ENCODE peak calls at places on chromosome 16, in nine cellular contexts. Q, V, N, H, T, C, Y, Z and X are unnamed samples.
A peak's percentile ranks its signal among the peaks of the same experiment; 100 is the strongest.

GRCh38 chr16:5046914-5047313 is 13.2 kb upstream of the NAGPA start:
- DNase-seq in Q (no peak), V (no peak), N (no peak), H (no peak), T (no peak), C (no peak), Y (no peak), Z (no peak), X (no peak)

GRCh38 chr16:1102921-1103648 is 7.0 kb upstream of the C1QTNF8 start:
- DNase-seq in Q (peak; percentile 60), V (no peak), N (no peak), H (peak; percentile 72), T (peak; percentile 73), C (peak; percentile 54), Y (no peak), Z (peak; percentile 84), X (peak; percentile 91)

GRCh38 chr16:72673118-72673517 is 374.8 kb downstream of the ZFHX3 start:
- DNase-seq in Q (no peak), V (no peak), N (no peak), H (no peak), T (no peak), C (no peak), Y (no peak), Z (no peak), X (no peak)

GRCh38 chr16:9047689-9048301 is 43.6 kb upstream of the HAPSTR1 start:
- DNase-seq in Q (peak; percentile 85), V (peak; percentile 29), N (no peak), H (peak; percentile 92), T (peak; percentile 83), C (peak; percentile 74), Y (peak; percentile 54), Z (peak; percentile 84), X (no peak)

GRCh38 chr16:53090591-53091507 is 36.1 kb downstream of the CHD9 start:
- DNase-seq in Q (peak; percentile 93), V (peak; percentile 52), N (no peak), H (peak; percentile 45), T (peak; percentile 61), C (peak; percentile 80), Y (peak; percentile 92), Z (no peak), X (no peak)

GRCh38 chr16:674968-675883 is at the start of gene RHBDL1:
- DNase-seq in Q (no peak), V (no peak), N (no peak), H (no peak), T (peak; percentile 59), C (peak; percentile 35), Y (no peak), Z (peak; percentile 51), X (peak; percentile 52)

GRCh38 chr16:69131167-69131748 is 1.1 kb downstream of the CHTF8 start:
- DNase-seq in Q (no peak), V (no peak), N (no peak), H (peak; percentile 43), T (no peak), C (peak; percentile 46), Y (no peak), Z (no peak), X (peak; percentile 41)

GRCh38 chr16:88435437-88436355 is 17.4 kb upstream of the ZFPM1 start:
- DNase-seq in Q (no peak), V (no peak), N (no peak), H (no peak), T (no peak), C (no peak), Y (no peak), Z (no peak), X (no peak)

GRCh38 chr16:57807968-57808528 is 5.8 kb upstream of the KIFC3 start:
- DNase-seq in Q (peak; percentile 82), V (no peak), N (no peak), H (peak; percentile 94), T (peak; percentile 94), C (peak; percentile 63), Y (peak; percentile 64), Z (peak; percentile 85), X (peak; percentile 76)

GRCh38 chr16:28937222-28937876 is 5.6 kb downstream of the CD19 start:
- DNase-seq in Q (no peak), V (no peak), N (no peak), H (no peak), T (no peak), C (no peak), Y (no peak), Z (no peak), X (no peak)
- TF ChIP-seq CTCF in Q (no peak), V (no peak), N (no peak), H (no peak), T (no peak), C (no peak), Y (no peak), Z (no peak), X (no peak)

GRCh38 chr16:2468142-2468724 is 2.9 kb upstream of the NTN3 start:
- DNase-seq in Q (no peak), V (no peak), N (no peak), H (peak; percentile 81), T (peak; percentile 40), C (peak; percentile 57), Y (no peak), Z (peak; percentile 43), X (peak; percentile 55)

GRCh38 chr16:2467301-2468141 is 3.6 kb upstream of the NTN3 start:
- DNase-seq in Q (peak; percentile 80), V (no peak), N (no peak), H (peak; percentile 82), T (peak; percentile 81), C (peak; percentile 63), Y (peak; percentile 66), Z (peak; percentile 64), X (peak; percentile 68)

GRCh38 chr16:2464333-2464732 is 4.4 kb downstream of the TEDC2 start:
- DNase-seq in Q (no peak), V (no peak), N (no peak), H (no peak), T (no peak), C (no peak), Y (no peak), Z (no peak), X (no peak)

GRCh38 chr16:2466667-2467300 is 4.3 kb upstream of the NTN3 start:
- DNase-seq in Q (no peak), V (no peak), N (no peak), H (no peak), T (no peak), C (no peak), Y (no peak), Z (no peak), X (no peak)

DNA sequence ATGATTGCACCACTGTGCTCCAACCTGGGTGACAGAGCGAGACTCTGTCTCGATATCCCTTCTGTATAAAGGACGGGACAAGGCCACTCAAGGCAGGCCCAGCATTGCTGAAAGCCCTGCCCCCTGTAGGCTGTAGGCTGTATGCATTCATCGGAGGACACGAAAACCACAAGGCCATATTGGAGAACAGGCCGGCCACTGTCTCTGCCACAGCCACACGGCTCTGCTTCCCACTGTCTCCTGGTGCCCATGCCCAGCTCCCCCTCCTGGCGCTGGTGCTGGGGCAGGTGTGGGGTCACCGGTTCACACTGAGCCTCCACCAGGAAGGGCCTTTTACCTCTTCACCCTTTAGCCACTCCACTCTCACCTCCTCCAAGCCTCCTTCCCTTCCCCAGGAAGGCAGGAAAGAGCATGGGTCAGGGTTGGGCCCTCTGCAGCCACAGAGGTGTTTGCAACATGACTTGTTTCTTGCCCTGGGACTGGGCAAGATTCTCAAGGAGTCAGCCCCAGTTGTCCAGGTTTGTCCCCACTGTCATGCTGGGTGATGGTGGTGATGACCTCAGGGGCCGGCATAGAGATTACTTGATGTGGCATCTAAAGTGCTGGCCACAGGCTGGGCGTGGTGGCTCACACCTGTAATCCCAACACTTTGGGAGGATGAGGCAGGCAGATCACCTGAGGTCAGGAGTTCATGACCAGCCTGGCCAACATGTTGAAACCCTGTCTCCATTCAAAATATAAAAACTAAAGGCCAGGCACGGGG is 5.3 kb upstream of the NTN3 start:
- DNase-seq in Q (no peak), V (no peak), N (no peak), H (no peak), T (no peak), C (no peak), Y (no peak), Z (no peak), X (no peak)
- TF ChIP-seq CTCF in Q (no peak), V (no peak), N (peak; percentile 43), H (no peak), T (no peak), C (peak; percentile 21), Y (no peak), Z (no peak), X (peak; percentile 22)

GRCh38 chr16:48816393-48816792 is 206.4 kb upstream of the N4BP1 start:
- DNase-seq in Q (no peak), V (no peak), N (no peak), H (no peak), T (no peak), C (no peak), Y (no peak), Z (no peak), X (no peak)
- TF ChIP-seq CTCF in Q (no peak), V (no peak), N (no peak), H (no peak), T (no peak), C (no peak), Y (no peak), Z (no peak), X (no peak)

GRCh38 chr16:17555176-17555575 is 84.4 kb upstream of the XYLT1 start:
- DNase-seq in Q (no peak), V (no peak), N (no peak), H (peak; percentile 51), T (no peak), C (peak; percentile 23), Y (no peak), Z (no peak), X (no peak)

GRCh38 chr16:17557480-17557879 is 86.7 kb upstream of the XYLT1 start:
- DNase-seq in Q (no peak), V (no peak), N (no peak), H (no peak), T (no peak), C (no peak), Y (no peak), Z (no peak), X (no peak)

GRCh38 chr16:17560548-17560947 is 89.8 kb upstream of the XYLT1 start:
- DNase-seq in Q (no peak), V (no peak), N (no peak), H (no peak), T (no peak), C (no peak), Y (no peak), Z (no peak), X (no peak)

GRCh38 chr16:17552351-17552750 is 81.6 kb upstream of the XYLT1 start:
- DNase-seq in Q (no peak), V (no peak), N (no peak), H (peak; percentile 71), T (no peak), C (no peak), Y (no peak), Z (no peak), X (no peak)

DNA sequence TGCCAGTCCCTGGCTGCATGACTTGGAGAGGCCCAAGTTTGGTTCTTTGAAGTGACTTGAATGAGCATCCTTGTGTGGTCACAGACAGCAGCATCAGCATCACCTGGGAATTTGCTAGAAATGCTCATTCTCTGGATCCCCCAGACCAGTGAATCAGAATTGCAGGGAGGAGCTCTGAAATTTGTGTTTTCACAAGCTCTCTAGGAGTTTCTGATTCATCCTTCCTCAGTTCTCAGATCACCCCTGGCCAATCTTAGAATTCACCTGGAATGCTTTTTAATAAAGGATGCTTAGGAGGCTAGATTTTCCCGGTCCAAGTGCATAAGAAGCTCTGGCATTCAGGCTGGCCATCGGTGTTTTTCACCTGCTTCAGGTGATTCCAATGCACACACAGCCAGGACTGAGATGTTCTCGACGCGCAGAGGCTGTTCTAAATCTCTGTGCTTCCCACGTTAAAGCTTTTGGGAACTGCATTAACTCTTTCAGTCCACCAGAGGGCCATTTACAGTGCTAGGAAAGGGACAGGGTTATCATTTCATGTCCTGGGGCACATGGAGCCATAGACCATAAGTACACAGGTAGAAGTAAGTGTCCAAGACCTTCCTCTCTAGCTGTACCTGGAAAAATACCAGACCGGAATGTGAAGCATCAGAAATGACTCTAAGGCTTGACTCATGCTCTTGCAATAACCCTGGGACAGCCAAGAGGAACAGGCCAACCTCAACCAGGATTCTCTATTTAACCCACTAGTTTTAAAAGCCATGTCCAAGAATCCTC is 85.7 kb upstream of the XYLT1 start:
- DNase-seq in Q (no peak), V (no peak), N (no peak), H (peak; percentile 52), T (no peak), C (peak; percentile 33), Y (no peak), Z (no peak), X (peak; percentile 5)
- TF ChIP-seq CTCF in Q (peak; percentile 60), V (peak; percentile 52), N (peak; percentile 75), H (no peak), T (peak; percentile 29), C (peak; percentile 59), Y (no peak), Z (peak; percentile 64), X (peak; percentile 70)